ENCODE peak calls at places on chromosomes 2 and 18, in five cellular contexts. One of them, this sample, is unnamed.

GRCh38 chr2:3470166-3470651 is 49.1 kb downstream of the ADI1 start:
- DNase-seq in ureter: no peak
- DNase-seq in body of pancreas: peak
- DNase-seq in activated naive CD8-positive, alpha-beta T cell treated with anti-CD3 and anti-CD28 coated beads for 36 hours: no peak
- DNase-seq in RCC 7860: peak
- DNase-seq in this sample: no peak

GRCh38 chr2:95271381-95271971 is 2.8 kb upstream of the PROM2 start:
- DNase-seq in ureter: peak
- DNase-seq in body of pancreas: no peak
- DNase-seq in RCC 7860: no peak
- DNase-seq in activated naive CD8-positive, alpha-beta T cell treated with anti-CD3 and anti-CD28 coated beads for 36 hours: no peak
- DNase-seq in this sample: no peak

GRCh38 chr18:74283255-74283554 is 8.6 kb downstream of the CYB5A start:
- DNase-seq in activated naive CD8-positive, alpha-beta T cell treated with anti-CD3 and anti-CD28 coated beads for 36 hours: peak
- DNase-seq in body of pancreas: no peak
- DNase-seq in RCC 7860: no peak
- DNase-seq in ureter: no peak
- DNase-seq in this sample: no peak

GRCh38 chr2:85792783-85793441 is 39.1 kb downstream of the ATOH8 start:
- DNase-seq in RCC 7860: peak
- DNase-seq in ureter: no peak
- DNase-seq in activated naive CD8-positive, alpha-beta T cell treated with anti-CD3 and anti-CD28 coated beads for 36 hours: no peak
- DNase-seq in body of pancreas: no peak
- DNase-seq in this sample: no peak

GRCh38 chr2:162006326-162006725 is 67.7 kb downstream of the DPP4 start:
- DNase-seq in ureter: no peak
- DNase-seq in activated naive CD8-positive, alpha-beta T cell treated with anti-CD3 and anti-CD28 coated beads for 36 hours: no peak
- DNase-seq in RCC 7860: no peak
- DNase-seq in body of pancreas: no peak
- DNase-seq in this sample: no peak

GRCh38 chr2:139465789-139466188 is 685.6 kb upstream of the NXPH2 start:
- DNase-seq in activated naive CD8-positive, alpha-beta T cell treated with anti-CD3 and anti-CD28 coated beads for 36 hours: no peak
- DNase-seq in ureter: no peak
- DNase-seq in body of pancreas: no peak
- DNase-seq in RCC 7860: no peak
- DNase-seq in this sample: no peak

GRCh38 chr2:54569745-54570296 is 113.7 kb downstream of the SPTBN1 start:
- DNase-seq in ureter: no peak
- DNase-seq in body of pancreas: no peak
- DNase-seq in activated naive CD8-positive, alpha-beta T cell treated with anti-CD3 and anti-CD28 coated beads for 36 hours: peak
- DNase-seq in RCC 7860: no peak
- DNase-seq in this sample: no peak

GRCh38 chr2:207141381-207141780 is 24.4 kb downstream of the KLF7 start:
- DNase-seq in activated naive CD8-positive, alpha-beta T cell treated with anti-CD3 and anti-CD28 coated beads for 36 hours: no peak
- DNase-seq in ureter: no peak
- DNase-seq in RCC 7860: no peak
- DNase-seq in body of pancreas: no peak
- DNase-seq in this sample: no peak

GRCh38 chr18:2846638-2847340 is at the start of gene EMILIN2:
- DNase-seq in ureter: peak
- DNase-seq in body of pancreas: peak
- DNase-seq in RCC 7860: no peak
- DNase-seq in activated naive CD8-positive, alpha-beta T cell treated with anti-CD3 and anti-CD28 coated beads for 36 hours: peak
- DNase-seq in this sample: peak

GRCh38 chr2:196000551-196000950 is 68.1 kb downstream of the DNAH7 start:
- DNase-seq in ureter: no peak
- DNase-seq in activated naive CD8-positive, alpha-beta T cell treated with anti-CD3 and anti-CD28 coated beads for 36 hours: no peak
- DNase-seq in RCC 7860: no peak
- DNase-seq in body of pancreas: no peak
- DNase-seq in this sample: no peak

GRCh38 chr2:20478961-20479360 is 32.1 kb downstream of the RHOB start:
- DNase-seq in RCC 7860: no peak
- DNase-seq in ureter: peak
- DNase-seq in activated naive CD8-positive, alpha-beta T cell treated with anti-CD3 and anti-CD28 coated beads for 36 hours: no peak
- DNase-seq in body of pancreas: no peak
- DNase-seq in this sample: peak

GRCh38 chr2:242019344-242019743 is 149.8 kb downstream of the RTP5 start:
- DNase-seq in activated naive CD8-positive, alpha-beta T cell treated with anti-CD3 and anti-CD28 coated beads for 36 hours: no peak
- DNase-seq in body of pancreas: no peak
- DNase-seq in RCC 7860: no peak
- DNase-seq in ureter: no peak
- DNase-seq in this sample: no peak

GRCh38 chr2:100606332-100606731 is 43.5 kb downstream of the PDCL3 start:
- DNase-seq in body of pancreas: no peak
- DNase-seq in RCC 7860: no peak
- DNase-seq in ureter: no peak
- DNase-seq in activated naive CD8-positive, alpha-beta T cell treated with anti-CD3 and anti-CD28 coated beads for 36 hours: no peak
- DNase-seq in this sample: no peak

GRCh38 chr18:58253871-58254270 is 209.8 kb downstream of the NEDD4L start:
- DNase-seq in activated naive CD8-positive, alpha-beta T cell treated with anti-CD3 and anti-CD28 coated beads for 36 hours: no peak
- DNase-seq in ureter: no peak
- DNase-seq in RCC 7860: no peak
- DNase-seq in body of pancreas: no peak
- DNase-seq in this sample: no peak

GRCh38 chr2:16161768-16162490 is 221.6 kb downstream of the MYCN start:
- DNase-seq in RCC 7860: no peak
- DNase-seq in body of pancreas: no peak
- DNase-seq in ureter: no peak
- DNase-seq in activated naive CD8-positive, alpha-beta T cell treated with anti-CD3 and anti-CD28 coated beads for 36 hours: no peak
- DNase-seq in this sample: no peak

GRCh38 chr2:117858892-117859531 is 44.5 kb downstream of the DDX18 start:
- DNase-seq in RCC 7860: no peak
- DNase-seq in activated naive CD8-positive, alpha-beta T cell treated with anti-CD3 and anti-CD28 coated beads for 36 hours: no peak
- DNase-seq in ureter: no peak
- DNase-seq in body of pancreas: no peak
- DNase-seq in this sample: no peak

GRCh38 chr2:74462054-74462785 is 3.0 kb downstream of the MOGS start:
- DNase-seq in RCC 7860: no peak
- DNase-seq in body of pancreas: no peak
- DNase-seq in activated naive CD8-positive, alpha-beta T cell treated with anti-CD3 and anti-CD28 coated beads for 36 hours: no peak
- DNase-seq in ureter: no peak
- DNase-seq in this sample: no peak

GRCh38 chr18:29652797-29653196 is 1389.7 kb downstream of the DSC3 start:
- DNase-seq in body of pancreas: no peak
- DNase-seq in ureter: no peak
- DNase-seq in RCC 7860: no peak
- DNase-seq in activated naive CD8-positive, alpha-beta T cell treated with anti-CD3 and anti-CD28 coated beads for 36 hours: no peak
- DNase-seq in this sample: no peak

GRCh38 chr2:46634905-46635304 is 155.5 kb downstream of the TMEM247 start:
- DNase-seq in body of pancreas: no peak
- DNase-seq in ureter: no peak
- DNase-seq in activated naive CD8-positive, alpha-beta T cell treated with anti-CD3 and anti-CD28 coated beads for 36 hours: no peak
- DNase-seq in RCC 7860: no peak
- DNase-seq in this sample: no peak

GRCh38 chr2:221254281-221254680 is 317.8 kb downstream of the EPHA4 start:
- DNase-seq in activated naive CD8-positive, alpha-beta T cell treated with anti-CD3 and anti-CD28 coated beads for 36 hours: no peak
- DNase-seq in RCC 7860: no peak
- DNase-seq in body of pancreas: no peak
- DNase-seq in ureter: no peak
- DNase-seq in this sample: no peak

GRCh38 chr2:127174977-127175376 is 45.1 kb downstream of the CYP27C1 start:
- DNase-seq in ureter: peak
- DNase-seq in body of pancreas: no peak
- DNase-seq in activated naive CD8-positive, alpha-beta T cell treated with anti-CD3 and anti-CD28 coated beads for 36 hours: no peak
- DNase-seq in RCC 7860: no peak
- DNase-seq in this sample: peak

GRCh38 chr2:168450171-168450570 is 5.9 kb upstream of the CERS6 start:
- DNase-seq in activated naive CD8-positive, alpha-beta T cell treated with anti-CD3 and anti-CD28 coated beads for 36 hours: no peak
- DNase-seq in RCC 7860: no peak
- DNase-seq in ureter: no peak
- DNase-seq in body of pancreas: no peak
- DNase-seq in this sample: no peak

GRCh38 chr2:26279886-26280285 is 35.1 kb downstream of the HADHB start:
- DNase-seq in activated naive CD8-positive, alpha-beta T cell treated with anti-CD3 and anti-CD28 coated beads for 36 hours: no peak
- DNase-seq in ureter: no peak
- DNase-seq in body of pancreas: no peak
- DNase-seq in RCC 7860: no peak
- DNase-seq in this sample: no peak

GRCh38 chr18:38362286-38362792 is 796.7 kb upstream of the CELF4 start:
- DNase-seq in ureter: no peak
- DNase-seq in RCC 7860: no peak
- DNase-seq in activated naive CD8-positive, alpha-beta T cell treated with anti-CD3 and anti-CD28 coated beads for 36 hours: no peak
- DNase-seq in body of pancreas: no peak
- DNase-seq in this sample: no peak

GRCh38 chr18:42574871-42575270 is 540.6 kb downstream of the RIT2 start:
- DNase-seq in body of pancreas: no peak
- DNase-seq in activated naive CD8-positive, alpha-beta T cell treated with anti-CD3 and anti-CD28 coated beads for 36 hours: no peak
- DNase-seq in RCC 7860: no peak
- DNase-seq in ureter: no peak
- DNase-seq in this sample: no peak

GRCh38 chr2:206112108-206112507 is 26.1 kb upstream of the INO80D start:
- DNase-seq in activated naive CD8-positive, alpha-beta T cell treated with anti-CD3 and anti-CD28 coated beads for 36 hours: no peak
- DNase-seq in ureter: no peak
- DNase-seq in body of pancreas: no peak
- DNase-seq in RCC 7860: no peak
- DNase-seq in this sample: no peak

GRCh38 chr2:113160962-113161361 is 12.8 kb upstream of the PSD4 start:
- DNase-seq in body of pancreas: no peak
- DNase-seq in RCC 7860: no peak
- DNase-seq in activated naive CD8-positive, alpha-beta T cell treated with anti-CD3 and anti-CD28 coated beads for 36 hours: no peak
- DNase-seq in ureter: no peak
- DNase-seq in this sample: peak

GRCh38 chr2:109417701-109418335 is 195.9 kb downstream of the SEPTIN10 start:
- DNase-seq in ureter: no peak
- DNase-seq in body of pancreas: no peak
- DNase-seq in activated naive CD8-positive, alpha-beta T cell treated with anti-CD3 and anti-CD28 coated beads for 36 hours: no peak
- DNase-seq in RCC 7860: no peak
- DNase-seq in this sample: no peak

GRCh38 chr2:71100195-71100964 is 29.6 kb downstream of the MCEE start:
- DNase-seq in RCC 7860: peak
- DNase-seq in activated naive CD8-positive, alpha-beta T cell treated with anti-CD3 and anti-CD28 coated beads for 36 hours: peak
- DNase-seq in body of pancreas: peak
- DNase-seq in ureter: peak
- DNase-seq in this sample: no peak

GRCh38 chr2:27422958-27423357 is 5.5 kb upstream of the NRBP1 start:
- DNase-seq in activated naive CD8-positive, alpha-beta T cell treated with anti-CD3 and anti-CD28 coated beads for 36 hours: no peak
- DNase-seq in RCC 7860: no peak
- DNase-seq in body of pancreas: no peak
- DNase-seq in ureter: no peak
- DNase-seq in this sample: no peak

GRCh38 chr2:132816234-132816633 is 146.2 kb upstream of the LYPD1 start:
- DNase-seq in body of pancreas: no peak
- DNase-seq in ureter: no peak
- DNase-seq in RCC 7860: peak
- DNase-seq in activated naive CD8-positive, alpha-beta T cell treated with anti-CD3 and anti-CD28 coated beads for 36 hours: no peak
- DNase-seq in this sample: no peak

GRCh38 chr18:50644807-50645206 is 84.9 kb downstream of the MAPK4 start:
- DNase-seq in ureter: no peak
- DNase-seq in body of pancreas: no peak
- DNase-seq in activated naive CD8-positive, alpha-beta T cell treated with anti-CD3 and anti-CD28 coated beads for 36 hours: no peak
- DNase-seq in RCC 7860: no peak
- DNase-seq in this sample: no peak

GRCh38 chr18:10113156-10114022 is 199.6 kb downstream of the VAPA start:
- DNase-seq in body of pancreas: no peak
- DNase-seq in activated naive CD8-positive, alpha-beta T cell treated with anti-CD3 and anti-CD28 coated beads for 36 hours: no peak
- DNase-seq in ureter: no peak
- DNase-seq in RCC 7860: no peak
- DNase-seq in this sample: peak

GRCh38 chr2:150609831-150610582 is 122.5 kb upstream of the RND3 start:
- DNase-seq in RCC 7860: no peak
- DNase-seq in activated naive CD8-positive, alpha-beta T cell treated with anti-CD3 and anti-CD28 coated beads for 36 hours: no peak
- DNase-seq in ureter: no peak
- DNase-seq in body of pancreas: no peak
- DNase-seq in this sample: no peak

GRCh38 chr18:28594034-28594433 is 417.1 kb upstream of the CDH2 start:
- DNase-seq in RCC 7860: no peak
- DNase-seq in body of pancreas: no peak
- DNase-seq in ureter: no peak
- DNase-seq in activated naive CD8-positive, alpha-beta T cell treated with anti-CD3 and anti-CD28 coated beads for 36 hours: no peak
- DNase-seq in this sample: no peak